ENCODE peak calls at places on chromosomes 11 and 22, in seven cellular contexts. N is stomach, Z is tibial nerve, Q is ovary, G is suprapubic skin, R is A549, H is transverse colon. V is an unnamed sample.

GRCh38 chr22:50215297-50216049 is 14.7 kb downstream of the SELENOO start:
- DNase-seq in N (no peak), Z (no peak), Q (peak), G (peak), R (no peak), H (no peak), V (no peak)

GRCh38 chr11:1280116-1281035 is 29.1 kb downstream of the TOLLIP start:
- DNase-seq in N (no peak), Z (no peak), Q (no peak), G (no peak), R (no peak), H (no peak), V (peak)

GRCh38 chr11:111456859-111457730 is 55.1 kb downstream of the BTG4 start:
- DNase-seq in N (no peak), Z (no peak), Q (no peak), G (no peak), R (no peak), H (no peak), V (peak)

GRCh38 chr22:30572840-30573593 is 1.4 kb downstream of the GAL3ST1 start:
- DNase-seq in N (no peak), Z (no peak), Q (no peak), G (no peak), R (peak), H (peak), V (no peak)

GRCh38 chr11:289145-289705 is 299 bp downstream of the PGGHG start:
- DNase-seq in N (no peak), Z (no peak), Q (peak), G (peak), R (no peak), H (peak), V (no peak)

GRCh38 chr11:108635106-108635505 is 29.8 kb upstream of the DDX10 start:
- DNase-seq in N (no peak), Z (no peak), Q (no peak), G (no peak), R (no peak), H (no peak), V (no peak)

GRCh38 chr11:93775289-93775688 is 8.8 kb upstream of the MED17 start:
- DNase-seq in N (no peak), Z (no peak), Q (no peak), G (no peak), R (no peak), H (no peak), V (no peak)

GRCh38 chr11:124760205-124760652 is 1.9 kb downstream of the ESAM start:
- DNase-seq in N (no peak), Z (no peak), Q (no peak), G (no peak), R (no peak), H (no peak), V (peak)

GRCh38 chr11:706957-707816 is 1.2 kb downstream of the EPS8L2 start:
- DNase-seq in N (peak), Z (no peak), Q (peak), G (peak), R (peak), H (peak), V (peak)

GRCh38 chr11:125236072-125236825 is 71.7 kb downstream of the PKNOX2 start:
- DNase-seq in N (no peak), Z (no peak), Q (no peak), G (no peak), R (no peak), H (no peak), V (peak)

GRCh38 chr22:17581631-17582030 is 18.3 kb downstream of the SLC25A18 start:
- DNase-seq in N (no peak), Z (no peak), Q (no peak), G (no peak), R (no peak), H (no peak), V (no peak)

GRCh38 chr11:26621147-26621546 is 49.1 kb upstream of the MUC15 start:
- DNase-seq in N (no peak), Z (no peak), Q (no peak), G (no peak), R (peak), H (no peak), V (no peak)

GRCh38 chr11:47923667-47924066 is 56.7 kb upstream of the PTPRJ start:
- DNase-seq in N (peak), Z (peak), Q (no peak), G (no peak), R (no peak), H (no peak), V (peak)

GRCh38 chr11:47507016-47507631 is 45.8 kb downstream of the CELF1 start:
- DNase-seq in N (no peak), Z (no peak), Q (no peak), G (no peak), R (no peak), H (no peak), V (no peak)

GRCh38 chr11:335779-336665 is 15.4 kb upstream of the IFITM3 start:
- DNase-seq in N (no peak), Z (no peak), Q (peak), G (no peak), R (no peak), H (no peak), V (no peak)

GRCh38 chr11:125201525-125202121 is 37.1 kb downstream of the PKNOX2 start:
- DNase-seq in N (peak), Z (no peak), Q (peak), G (no peak), R (no peak), H (no peak), V (no peak)

GRCh38 chr22:47376901-47377520 is 614.6 kb downstream of the TBC1D22A start:
- DNase-seq in N (no peak), Z (no peak), Q (peak), G (peak), R (no peak), H (no peak), V (peak)

GRCh38 chr11:23725752-23726151 is 771.1 kb upstream of the LUZP2 start:
- DNase-seq in N (no peak), Z (no peak), Q (no peak), G (no peak), R (no peak), H (no peak), V (no peak)

GRCh38 chr11:34680918-34681554 is 60.1 kb downstream of the EHF start:
- DNase-seq in N (no peak), Z (no peak), Q (no peak), G (no peak), R (peak), H (no peak), V (no peak)

GRCh38 chr11:134040386-134041297 is 28.2 kb upstream of the JAM3 start:
- DNase-seq in N (no peak), Z (no peak), Q (peak), G (no peak), R (no peak), H (no peak), V (no peak)

GRCh38 chr11:95255523-95256165 is 24.6 kb upstream of the SESN3 start:
- DNase-seq in N (no peak), Z (no peak), Q (no peak), G (no peak), R (no peak), H (no peak), V (no peak)

GRCh38 chr22:31947296-31947695 is 3.0 kb downstream of the YWHAH start:
- DNase-seq in N (no peak), Z (peak), Q (no peak), G (no peak), R (peak), H (peak), V (no peak)

GRCh38 chr22:45096256-45096907 is 67.3 kb upstream of the NUP50 start:
- DNase-seq in N (peak), Z (peak), Q (peak), G (no peak), R (peak), H (peak), V (peak)

GRCh38 chr11:44374001-44374400 is 64.1 kb upstream of the ALX4 start:
- DNase-seq in N (no peak), Z (no peak), Q (no peak), G (no peak), R (no peak), H (no peak), V (no peak)

GRCh38 chr11:76610871-76611475 is 59.6 kb downstream of the LRRC32 start:
- DNase-seq in N (no peak), Z (no peak), Q (no peak), G (peak), R (no peak), H (no peak), V (no peak)

GRCh38 chr11:124481365-124482323 is 36.1 kb upstream of the OR8B8 start:
- DNase-seq in N (no peak), Z (no peak), Q (no peak), G (no peak), R (peak), H (no peak), V (no peak)

GRCh38 chr11:10282121-10282520 is 11.9 kb downstream of the SBF2 start:
- DNase-seq in N (no peak), Z (no peak), Q (no peak), G (no peak), R (no peak), H (no peak), V (no peak)

GRCh38 chr11:3614742-3615171 is 27.0 kb downstream of the ART5 start:
- DNase-seq in N (no peak), Z (no peak), Q (no peak), G (no peak), R (no peak), H (peak), V (peak)

GRCh38 chr22:29722151-29722550 is 2.3 kb downstream of the CABP7 start:
- DNase-seq in N (no peak), Z (no peak), Q (no peak), G (no peak), R (no peak), H (no peak), V (no peak)

GRCh38 chr11:79440451-79441158 is at the start of gene TENM4:
- DNase-seq in N (peak), Z (peak), Q (peak), G (peak), R (no peak), H (peak), V (peak)

GRCh38 chr11:128575956-128576340 is 11.4 kb downstream of the ETS1 start:
- DNase-seq in N (no peak), Z (no peak), Q (no peak), G (no peak), R (no peak), H (peak), V (no peak)

GRCh38 chr11:8959546-8960166 is 4.6 kb downstream of the TMEM9B start:
- DNase-seq in N (no peak), Z (peak), Q (no peak), G (no peak), R (peak), H (peak), V (peak)

GRCh38 chr11:45245237-45246045 is 40.7 kb downstream of the SYT13 start:
- DNase-seq in N (no peak), Z (no peak), Q (no peak), G (no peak), R (no peak), H (no peak), V (no peak)

GRCh38 chr11:75719639-75720239 is 2.1 kb downstream of the MOGAT2 start:
- DNase-seq in N (peak), Z (no peak), Q (no peak), G (no peak), R (no peak), H (peak), V (no peak)

GRCh38 chr22:26323013-26323412 is 106.0 kb upstream of the ASPHD2 start:
- DNase-seq in N (no peak), Z (no peak), Q (no peak), G (no peak), R (no peak), H (no peak), V (no peak)

GRCh38 chr11:119065369-119065768 is 2.2 kb upstream of the VPS11 start:
- DNase-seq in N (no peak), Z (no peak), Q (no peak), G (no peak), R (peak), H (peak), V (no peak)
- TF ChIP-seq CTCF in N (no peak), Z (no peak), Q (no peak), G (peak), R (peak), H (peak), V (no peak)

GRCh38 chr11:66638177-66639065 is at the start of gene RBM4:
- DNase-seq in N (peak), Z (peak), Q (peak), G (peak), R (peak), H (peak), V (peak)
- TF ChIP-seq POLR2A in N (no peak), Z (peak), Q (peak), G (peak), R (peak), H (peak), V (peak)

GRCh38 chr11:96713301-96713700 is 323.5 kb downstream of the JRKL start:
- DNase-seq in N (no peak), Z (no peak), Q (no peak), G (no peak), R (no peak), H (no peak), V (no peak)
- TF ChIP-seq EP300 in N (no peak), Z (no peak), Q (no peak), G (no peak), R (no peak), H (no peak), V (no peak)

DNA sequence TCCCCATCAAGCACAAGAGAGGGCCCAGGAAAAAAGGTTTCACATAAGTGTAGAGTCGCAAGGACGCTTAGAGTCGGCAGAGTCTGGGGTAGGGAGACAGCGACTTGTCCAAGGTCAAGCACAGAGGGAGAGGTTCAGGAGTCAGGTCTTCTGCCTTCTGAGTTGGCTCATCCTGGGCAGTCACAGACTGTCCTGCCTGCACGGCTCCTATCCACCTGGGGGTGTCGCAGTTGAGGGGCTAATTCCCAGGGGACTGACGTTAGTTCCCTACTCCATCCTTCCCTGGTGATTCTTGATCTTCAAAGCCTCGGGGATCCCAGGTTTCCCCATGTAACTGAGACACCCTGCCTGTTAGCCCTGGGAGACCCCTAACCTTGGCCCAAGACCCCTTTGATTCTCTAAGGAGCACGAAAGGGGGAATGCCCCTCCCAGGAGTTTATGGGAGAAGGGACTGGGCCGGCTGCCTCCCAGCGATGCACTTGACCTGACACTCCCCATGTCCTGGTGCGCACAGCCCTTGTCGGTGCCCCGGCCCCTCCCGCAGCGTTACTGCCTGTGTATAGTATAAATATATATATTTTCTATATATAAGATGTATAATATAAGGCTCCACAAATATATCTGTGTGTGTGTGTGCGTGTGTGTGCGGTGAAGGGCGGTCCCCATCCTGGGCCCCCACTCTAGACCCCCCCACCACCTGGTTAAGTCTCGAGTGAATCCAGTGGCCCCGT is 14.7 kb upstream of the TAB1 start:
- DNase-seq in N (no peak), Z (no peak), Q (no peak), G (no peak), R (peak), H (no peak), V (no peak)
- TF ChIP-seq CTCF in N (no peak), Z (no peak), Q (no peak), G (peak), R (peak), H (peak), V (no peak)

V was measured in upper lobe of left lung.